ENCODE peak calls at places on chromosomes 7 and 10, in ten cellular contexts. One of them, this sample, is unnamed.

GRCh38 chr10:70573599-70574506 is 28.7 kb downstream of the PRF1 start:
- DNase-seq in fibroblast of lung: no peak
- DNase-seq in tibial artery: peak; percentile 33
- DNase-seq in ovary: no peak
- DNase-seq in A549: no peak
- DNase-seq in cardiac muscle cell: no peak
- DNase-seq in stomach: no peak
- DNase-seq in CD8-positive, alpha-beta T cell: no peak
- DNase-seq in OCI-LY7: no peak
- DNase-seq in kidney: peak; percentile 10
- DNase-seq in this sample: no peak

GRCh38 chr10:59622320-59622901 is 87.2 kb downstream of the SLC16A9 start:
- DNase-seq in A549: peak; percentile 13
- DNase-seq in CD8-positive, alpha-beta T cell: peak; percentile 23
- DNase-seq in stomach: peak; percentile 48
- DNase-seq in cardiac muscle cell: peak; percentile 73
- DNase-seq in tibial artery: no peak
- DNase-seq in fibroblast of lung: peak; percentile 80
- DNase-seq in kidney: no peak
- DNase-seq in OCI-LY7: peak; percentile 54
- DNase-seq in ovary: peak; percentile 54
- DNase-seq in this sample: peak; percentile 34

GRCh38 chr7:90425376-90425775 is 22.1 kb downstream of the CLDN12 start:
- DNase-seq in OCI-LY7: no peak
- DNase-seq in stomach: no peak
- DNase-seq in kidney: no peak
- DNase-seq in ovary: no peak
- DNase-seq in A549: no peak
- DNase-seq in CD8-positive, alpha-beta T cell: no peak
- DNase-seq in fibroblast of lung: no peak
- DNase-seq in cardiac muscle cell: no peak
- DNase-seq in tibial artery: no peak
- DNase-seq in this sample: peak; percentile 23

GRCh38 chr10:117441812-117442443 is 66.7 kb upstream of the PDZD8 start:
- DNase-seq in cardiac muscle cell: peak; percentile 90
- DNase-seq in fibroblast of lung: no peak
- DNase-seq in stomach: no peak
- DNase-seq in tibial artery: peak; percentile 77
- DNase-seq in CD8-positive, alpha-beta T cell: no peak
- DNase-seq in A549: peak; percentile 21
- DNase-seq in ovary: no peak
- DNase-seq in OCI-LY7: peak; percentile 2
- DNase-seq in kidney: no peak
- DNase-seq in this sample: peak; percentile 94

GRCh38 chr7:25752967-25753791 is 398.8 kb upstream of the NFE2L3 start:
- DNase-seq in OCI-LY7: no peak
- DNase-seq in fibroblast of lung: no peak
- DNase-seq in tibial artery: peak; percentile 87
- DNase-seq in A549: no peak
- DNase-seq in stomach: no peak
- DNase-seq in ovary: no peak
- DNase-seq in kidney: no peak
- DNase-seq in CD8-positive, alpha-beta T cell: no peak
- DNase-seq in cardiac muscle cell: no peak
- DNase-seq in this sample: peak; percentile 12

GRCh38 chr10:71707240-71707789 is 12.3 kb downstream of the C10orf105 start:
- DNase-seq in kidney: no peak
- DNase-seq in A549: no peak
- DNase-seq in CD8-positive, alpha-beta T cell: no peak
- DNase-seq in cardiac muscle cell: no peak
- DNase-seq in fibroblast of lung: no peak
- DNase-seq in tibial artery: no peak
- DNase-seq in stomach: no peak
- DNase-seq in ovary: no peak
- DNase-seq in OCI-LY7: no peak
- DNase-seq in this sample: no peak

GRCh38 chr7:145016068-145016467 is 180.2 kb upstream of the TPK1 start:
- DNase-seq in cardiac muscle cell: no peak
- DNase-seq in OCI-LY7: peak; percentile 2
- DNase-seq in ovary: no peak
- DNase-seq in CD8-positive, alpha-beta T cell: no peak
- DNase-seq in A549: no peak
- DNase-seq in fibroblast of lung: no peak
- DNase-seq in kidney: no peak
- DNase-seq in stomach: no peak
- DNase-seq in tibial artery: no peak
- DNase-seq in this sample: no peak

GRCh38 chr10:36583690-36584089 is 541.7 kb upstream of the ANKRD30A start:
- DNase-seq in cardiac muscle cell: no peak
- DNase-seq in kidney: no peak
- DNase-seq in tibial artery: no peak
- DNase-seq in fibroblast of lung: no peak
- DNase-seq in CD8-positive, alpha-beta T cell: no peak
- DNase-seq in A549: no peak
- DNase-seq in OCI-LY7: no peak
- DNase-seq in stomach: no peak
- DNase-seq in ovary: no peak
- DNase-seq in this sample: no peak

GRCh38 chr7:28329616-28330373 is 82.5 kb upstream of the CREB5 start:
- DNase-seq in tibial artery: no peak
- DNase-seq in OCI-LY7: no peak
- DNase-seq in fibroblast of lung: peak; percentile 33
- DNase-seq in kidney: no peak
- DNase-seq in ovary: no peak
- DNase-seq in CD8-positive, alpha-beta T cell: no peak
- DNase-seq in stomach: no peak
- DNase-seq in A549: no peak
- DNase-seq in cardiac muscle cell: peak; percentile 29
- DNase-seq in this sample: no peak

GRCh38 chr10:129788211-129788610 is 175.9 kb downstream of the EBF3 start:
- DNase-seq in tibial artery: no peak
- DNase-seq in fibroblast of lung: no peak
- DNase-seq in A549: no peak
- DNase-seq in CD8-positive, alpha-beta T cell: no peak
- DNase-seq in cardiac muscle cell: no peak
- DNase-seq in kidney: no peak
- DNase-seq in stomach: no peak
- DNase-seq in ovary: no peak
- DNase-seq in OCI-LY7: no peak
- DNase-seq in this sample: no peak

GRCh38 chr10:30463944-30464451 is 30.0 kb downstream of the MAP3K8 start:
- DNase-seq in OCI-LY7: no peak
- DNase-seq in stomach: no peak
- DNase-seq in CD8-positive, alpha-beta T cell: no peak
- DNase-seq in kidney: no peak
- DNase-seq in cardiac muscle cell: no peak
- DNase-seq in A549: no peak
- DNase-seq in ovary: no peak
- DNase-seq in tibial artery: no peak
- DNase-seq in fibroblast of lung: no peak
- DNase-seq in this sample: peak; percentile 18

GRCh38 chr7:25847331-25848070 is 304.5 kb upstream of the NFE2L3 start:
- DNase-seq in ovary: no peak
- DNase-seq in fibroblast of lung: peak; percentile 60
- DNase-seq in CD8-positive, alpha-beta T cell: no peak
- DNase-seq in kidney: no peak
- DNase-seq in OCI-LY7: no peak
- DNase-seq in cardiac muscle cell: peak; percentile 56
- DNase-seq in A549: no peak
- DNase-seq in tibial artery: no peak
- DNase-seq in stomach: no peak
- DNase-seq in this sample: no peak

DNA sequence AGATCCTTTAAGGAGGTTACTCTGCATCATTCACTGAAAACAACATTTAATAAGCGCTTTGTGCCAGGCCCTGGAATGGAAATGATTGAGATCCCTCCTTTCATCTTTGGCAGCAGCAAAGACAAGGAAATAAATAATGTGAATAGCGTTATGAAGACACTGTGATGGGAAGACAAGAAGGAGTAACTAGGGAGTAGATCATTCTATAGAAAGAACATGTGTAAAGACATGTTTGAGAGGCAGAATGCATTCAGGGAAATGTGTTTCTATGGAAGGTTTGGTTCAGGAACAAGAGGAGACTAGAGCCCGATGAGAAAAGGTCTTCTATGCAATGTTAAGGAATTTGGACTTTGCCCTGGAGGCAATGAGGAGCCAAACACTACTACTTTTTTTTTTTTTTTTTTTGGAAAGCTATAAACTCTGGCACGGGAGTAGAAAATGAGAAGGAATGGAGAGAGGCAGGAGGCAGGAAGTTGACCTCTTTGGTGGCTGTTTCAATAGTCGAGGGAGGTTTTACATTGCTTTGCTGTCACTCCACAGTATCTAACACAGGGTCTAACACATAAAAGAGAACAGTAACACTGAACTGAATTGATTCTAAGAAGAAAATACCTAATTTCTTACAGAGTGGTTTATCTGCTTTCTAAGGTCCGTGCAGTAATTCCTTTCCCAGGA is 44.9 kb downstream of the SMURF1 start:
- DNase-seq in tibial artery: no peak
- DNase-seq in ovary: no peak
- DNase-seq in fibroblast of lung: peak; percentile 58
- DNase-seq in OCI-LY7: no peak
- DNase-seq in cardiac muscle cell: peak; percentile 64
- DNase-seq in stomach: no peak
- DNase-seq in A549: peak; percentile 54
- DNase-seq in kidney: no peak
- DNase-seq in CD8-positive, alpha-beta T cell: no peak
- DNase-seq in this sample: peak; percentile 67
- TF ChIP-seq CTCF in tibial artery: peak; percentile 20
- TF ChIP-seq CTCF in ovary: no peak
- TF ChIP-seq CTCF in fibroblast of lung: no peak
- TF ChIP-seq CTCF in OCI-LY7: no peak
- TF ChIP-seq CTCF in cardiac muscle cell: no peak
- TF ChIP-seq CTCF in stomach: no peak
- TF ChIP-seq CTCF in A549: no peak
- TF ChIP-seq CTCF in kidney: no peak
- TF ChIP-seq CTCF in CD8-positive, alpha-beta T cell: no peak
- TF ChIP-seq CTCF in this sample: no peak

GRCh38 chr7:2684501-2684900 is 3.5 kb upstream of the AMZ1 start:
- DNase-seq in stomach: no peak
- DNase-seq in CD8-positive, alpha-beta T cell: no peak
- DNase-seq in cardiac muscle cell: no peak
- DNase-seq in ovary: no peak
- DNase-seq in A549: no peak
- DNase-seq in kidney: peak; percentile 64
- DNase-seq in fibroblast of lung: no peak
- DNase-seq in OCI-LY7: no peak
- DNase-seq in tibial artery: no peak
- DNase-seq in this sample: no peak

GRCh38 chr7:2680792-2681490 is 7.1 kb upstream of the AMZ1 start:
- DNase-seq in stomach: peak; percentile 89
- DNase-seq in kidney: peak; percentile 89
- DNase-seq in CD8-positive, alpha-beta T cell: no peak
- DNase-seq in cardiac muscle cell: peak; percentile 76
- DNase-seq in ovary: peak; percentile 80
- DNase-seq in tibial artery: peak; percentile 87
- DNase-seq in OCI-LY7: peak; percentile 62
- DNase-seq in fibroblast of lung: peak; percentile 62
- DNase-seq in A549: peak; percentile 93
- DNase-seq in this sample: peak; percentile 46

GRCh38 chr7:2675256-2675764 is 12.7 kb upstream of the AMZ1 start:
- DNase-seq in ovary: no peak
- DNase-seq in OCI-LY7: no peak
- DNase-seq in CD8-positive, alpha-beta T cell: no peak
- DNase-seq in stomach: no peak
- DNase-seq in cardiac muscle cell: no peak
- DNase-seq in kidney: no peak
- DNase-seq in A549: no peak
- DNase-seq in tibial artery: no peak
- DNase-seq in fibroblast of lung: no peak
- DNase-seq in this sample: no peak

GRCh38 chr7:2681954-2682799 is 5.8 kb upstream of the AMZ1 start:
- DNase-seq in A549: no peak
- DNase-seq in CD8-positive, alpha-beta T cell: no peak
- DNase-seq in kidney: peak; percentile 62
- DNase-seq in stomach: no peak
- DNase-seq in OCI-LY7: no peak
- DNase-seq in cardiac muscle cell: no peak
- DNase-seq in tibial artery: no peak
- DNase-seq in fibroblast of lung: no peak
- DNase-seq in ovary: no peak
- DNase-seq in this sample: no peak

GRCh38 chr7:2680256-2680655 is 7.7 kb upstream of the AMZ1 start:
- DNase-seq in OCI-LY7: no peak
- DNase-seq in stomach: no peak
- DNase-seq in cardiac muscle cell: no peak
- DNase-seq in kidney: no peak
- DNase-seq in fibroblast of lung: no peak
- DNase-seq in ovary: no peak
- DNase-seq in tibial artery: no peak
- DNase-seq in A549: no peak
- DNase-seq in CD8-positive, alpha-beta T cell: no peak
- DNase-seq in this sample: no peak
- H3K4me1 ChIP-seq in OCI-LY7: no peaks in the 10 kb centered on the region
- H3K4me1 ChIP-seq in stomach: peaks cover 12% of the 10 kb centered on the region
- H3K4me1 ChIP-seq in cardiac muscle cell: peaks cover 4% of the 10 kb centered on the region
- H3K4me1 ChIP-seq in kidney: no peaks in the 10 kb centered on the region
- H3K4me1 ChIP-seq in fibroblast of lung: no peaks in the 10 kb centered on the region
- H3K4me1 ChIP-seq in ovary: no peaks in the 10 kb centered on the region
- H3K4me1 ChIP-seq in tibial artery: no peaks in the 10 kb centered on the region
- H3K4me1 ChIP-seq in A549: no peaks in the 10 kb centered on the region
- H3K4me1 ChIP-seq in CD8-positive, alpha-beta T cell: no peaks in the 10 kb centered on the region
- H3K4me1 ChIP-seq in this sample: no peaks in the 10 kb centered on the region

DNA sequence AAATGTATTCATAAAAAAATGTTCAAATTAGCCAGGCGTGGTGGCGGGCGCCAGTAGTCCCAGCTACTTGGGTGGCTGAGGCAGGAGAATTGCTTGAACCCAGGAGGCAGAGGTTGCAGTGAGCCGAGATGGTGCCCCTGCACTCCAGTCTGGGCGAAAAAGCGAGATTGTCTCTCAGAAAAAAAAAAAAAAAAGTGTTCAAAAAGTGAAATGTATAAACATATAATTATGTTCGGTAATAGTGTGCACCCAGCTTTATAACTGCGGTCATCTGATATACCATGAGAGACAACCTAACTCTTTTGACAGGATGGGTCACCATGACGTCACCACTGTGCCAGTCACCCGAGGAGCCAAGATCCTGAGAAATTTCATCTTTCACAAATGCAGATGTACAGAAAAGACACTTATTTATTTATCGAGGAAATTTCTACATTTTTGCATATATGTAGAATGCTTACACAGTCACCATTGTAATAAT is 594 bp upstream of the RP9 start:
- DNase-seq in CD8-positive, alpha-beta T cell: no peak
- DNase-seq in fibroblast of lung: no peak
- DNase-seq in tibial artery: no peak
- DNase-seq in stomach: no peak
- DNase-seq in A549: peak; percentile 40
- DNase-seq in kidney: no peak
- DNase-seq in ovary: no peak
- DNase-seq in OCI-LY7: no peak
- DNase-seq in cardiac muscle cell: peak; percentile 12
- DNase-seq in this sample: peak; percentile 43
- TF ChIP-seq CTCF in CD8-positive, alpha-beta T cell: no peak
- TF ChIP-seq CTCF in fibroblast of lung: no peak
- TF ChIP-seq CTCF in tibial artery: no peak
- TF ChIP-seq CTCF in stomach: no peak
- TF ChIP-seq CTCF in A549: no peak
- TF ChIP-seq CTCF in kidney: no peak
- TF ChIP-seq CTCF in ovary: no peak
- TF ChIP-seq CTCF in OCI-LY7: peak; percentile 6
- TF ChIP-seq CTCF in cardiac muscle cell: no peak
- TF ChIP-seq CTCF in this sample: no peak

GRCh38 chr7:92827464-92827863 is 8.9 kb downstream of the CDK6 start:
- DNase-seq in stomach: no peak
- DNase-seq in cardiac muscle cell: peak; percentile 36
- DNase-seq in kidney: no peak
- DNase-seq in ovary: no peak
- DNase-seq in fibroblast of lung: no peak
- DNase-seq in A549: no peak
- DNase-seq in OCI-LY7: no peak
- DNase-seq in tibial artery: no peak
- DNase-seq in CD8-positive, alpha-beta T cell: no peak
- DNase-seq in this sample: no peak
- H3K4me1 ChIP-seq in stomach: peaks cover 75% of the 10 kb centered on the region
- H3K4me1 ChIP-seq in cardiac muscle cell: peaks cover 45% of the 10 kb centered on the region
- H3K4me1 ChIP-seq in kidney: peaks cover 6% of the 10 kb centered on the region
- H3K4me1 ChIP-seq in ovary: peaks cover 6% of the 10 kb centered on the region
- H3K4me1 ChIP-seq in fibroblast of lung: peaks cover 5% of the 10 kb centered on the region
- H3K4me1 ChIP-seq in A549: peaks cover 78% of the 10 kb centered on the region
- H3K4me1 ChIP-seq in OCI-LY7: peaks cover 42% of the 10 kb centered on the region
- H3K4me1 ChIP-seq in tibial artery: no peaks in the 10 kb centered on the region
- H3K4me1 ChIP-seq in CD8-positive, alpha-beta T cell: peaks cover 26% of the 10 kb centered on the region
- H3K4me1 ChIP-seq in this sample: peaks cover 36% of the 10 kb centered on the region

This sample was measured in mammary epithelial cell.